ENCODE peak calls at places on chromosomes 3 and 15, in four cellular contexts. G is CD4-positive, alpha-beta memory T cell; A is HCT116; Q is K562. C is an unnamed sample.

GRCh38 chr3:113894927-113895326 is 52.9 kb upstream of the ZDHHC23 start:
- DNase-seq in G (no peak), A (no peak), Q (no peak), C (no peak)

GRCh38 chr3:126134219-126134975 is 46.0 kb downstream of the ALDH1L1 start:
- DNase-seq in G (peak), A (peak), Q (peak), C (no peak)

GRCh38 chr3:133413166-133414020 is 13.5 kb downstream of the BFSP2 start:
- DNase-seq in G (no peak), A (no peak), Q (no peak), C (no peak)

GRCh38 chr15:92533298-92533697 is 122.3 kb downstream of the FAM174B start:
- DNase-seq in G (no peak), A (no peak), Q (no peak), C (no peak)

GRCh38 chr3:62622553-62623174 is 249.3 kb upstream of the FEZF2 start:
- DNase-seq in G (no peak), A (peak), Q (peak), C (peak)

GRCh38 chr3:191360620-191361019 is 30.3 kb upstream of the UTS2B start:
- DNase-seq in G (no peak), A (no peak), Q (no peak), C (no peak)

GRCh38 chr3:115248274-115248673 is 101.2 kb upstream of the ZBTB20 start:
- DNase-seq in G (no peak), A (no peak), Q (no peak), C (no peak)

GRCh38 chr3:111321786-111322185 is 220.2 kb upstream of the CD96 start:
- DNase-seq in G (no peak), A (no peak), Q (no peak), C (no peak)

GRCh38 chr3:128800241-128801187 is 74.5 kb downstream of the RAB7A start:
- DNase-seq in G (no peak), A (no peak), Q (no peak), C (no peak)

GRCh38 chr3:32290619-32291018 is 52.1 kb downstream of the CMTM8 start:
- DNase-seq in G (no peak), A (no peak), Q (no peak), C (no peak)

GRCh38 chr3:9422712-9423424 is 25.5 kb downstream of the SETD5 start:
- DNase-seq in G (peak), A (peak), Q (peak), C (peak)